ENCODE peak calls at places on chromosomes 3 and 15, in six cellular contexts. One of them, this sample, is unnamed.

GRCh38 chr3:67461667-67462142 is 192.7 kb downstream of the SUCLG2 start:
- DNase-seq in right atrium auricular region: no peak
- DNase-seq in retinal pigment epithelial cell: no peak
- DNase-seq in fibroblast of lung: peak
- DNase-seq in heart left ventricle: no peak
- DNase-seq in lower lobe of right lung: no peak
- DNase-seq in this sample: no peak

GRCh38 chr3:9064853-9065252 is 101.6 kb upstream of the RAD18 start:
- DNase-seq in heart left ventricle: peak
- DNase-seq in right atrium auricular region: no peak
- DNase-seq in fibroblast of lung: no peak
- DNase-seq in retinal pigment epithelial cell: no peak
- DNase-seq in lower lobe of right lung: no peak
- DNase-seq in this sample: no peak

GRCh38 chr3:108410531-108410984 is 99.8 kb downstream of the MYH15 start:
- DNase-seq in right atrium auricular region: no peak
- DNase-seq in lower lobe of right lung: peak
- DNase-seq in fibroblast of lung: no peak
- DNase-seq in heart left ventricle: no peak
- DNase-seq in retinal pigment epithelial cell: no peak
- DNase-seq in this sample: no peak

GRCh38 chr3:126083138-126083445 is 832 bp downstream of the SLC41A3 start:
- DNase-seq in heart left ventricle: no peak
- DNase-seq in right atrium auricular region: no peak
- DNase-seq in fibroblast of lung: no peak
- DNase-seq in lower lobe of right lung: no peak
- DNase-seq in retinal pigment epithelial cell: no peak
- DNase-seq in this sample: no peak

GRCh38 chr3:118101891-118102290 is 932.8 kb downstream of the IGSF11 start:
- DNase-seq in fibroblast of lung: no peak
- DNase-seq in heart left ventricle: no peak
- DNase-seq in lower lobe of right lung: no peak
- DNase-seq in right atrium auricular region: no peak
- DNase-seq in retinal pigment epithelial cell: no peak
- DNase-seq in this sample: no peak

GRCh38 chr3:55128201-55128870 is 200.5 kb upstream of the LRTM1 start:
- DNase-seq in lower lobe of right lung: no peak
- DNase-seq in right atrium auricular region: no peak
- DNase-seq in heart left ventricle: no peak
- DNase-seq in fibroblast of lung: peak
- DNase-seq in retinal pigment epithelial cell: peak
- DNase-seq in this sample: no peak

GRCh38 chr3:18233987-18234716 is 191.0 kb downstream of the SATB1 start:
- DNase-seq in retinal pigment epithelial cell: no peak
- DNase-seq in heart left ventricle: no peak
- DNase-seq in right atrium auricular region: no peak
- DNase-seq in lower lobe of right lung: no peak
- DNase-seq in fibroblast of lung: no peak
- DNase-seq in this sample: no peak

GRCh38 chr15:80015156-80015555 is 44.2 kb upstream of the BCL2A1 start:
- DNase-seq in fibroblast of lung: no peak
- DNase-seq in retinal pigment epithelial cell: no peak
- DNase-seq in right atrium auricular region: no peak
- DNase-seq in heart left ventricle: no peak
- DNase-seq in lower lobe of right lung: no peak
- DNase-seq in this sample: peak

GRCh38 chr3:16723994-16724393 is 118.8 kb upstream of the DAZL start:
- DNase-seq in right atrium auricular region: no peak
- DNase-seq in fibroblast of lung: no peak
- DNase-seq in lower lobe of right lung: no peak
- DNase-seq in heart left ventricle: no peak
- DNase-seq in retinal pigment epithelial cell: peak
- DNase-seq in this sample: no peak

GRCh38 chr3:187737401-187738088 is 7.7 kb downstream of the BCL6 start:
- DNase-seq in retinal pigment epithelial cell: no peak
- DNase-seq in fibroblast of lung: peak
- DNase-seq in lower lobe of right lung: peak
- DNase-seq in heart left ventricle: peak
- DNase-seq in right atrium auricular region: peak
- DNase-seq in this sample: peak
- TF ChIP-seq CTCF in retinal pigment epithelial cell: no peak
- TF ChIP-seq CTCF in fibroblast of lung: no peak
- TF ChIP-seq CTCF in lower lobe of right lung: no peak
- TF ChIP-seq CTCF in heart left ventricle: no peak
- TF ChIP-seq CTCF in right atrium auricular region: no peak
- TF ChIP-seq CTCF in this sample: no peak

GRCh38 chr3:58432905-58433304 is 727 bp downstream of the PDHB start:
- DNase-seq in retinal pigment epithelial cell: no peak
- DNase-seq in right atrium auricular region: no peak
- DNase-seq in heart left ventricle: no peak
- DNase-seq in fibroblast of lung: no peak
- DNase-seq in lower lobe of right lung: no peak
- DNase-seq in this sample: no peak

GRCh38 chr3:58427661-58428361 is 5.8 kb downstream of the PDHB start:
- DNase-seq in fibroblast of lung: no peak
- DNase-seq in lower lobe of right lung: no peak
- DNase-seq in retinal pigment epithelial cell: no peak
- DNase-seq in right atrium auricular region: no peak
- DNase-seq in heart left ventricle: no peak
- DNase-seq in this sample: no peak

GRCh38 chr3:58433400-58434169 is at the start of gene PDHB:
- DNase-seq in fibroblast of lung: peak
- DNase-seq in heart left ventricle: peak
- DNase-seq in lower lobe of right lung: peak
- DNase-seq in right atrium auricular region: peak
- DNase-seq in retinal pigment epithelial cell: peak
- DNase-seq in this sample: peak

GRCh38 chr3:58425782-58426181 is 7.8 kb downstream of the PDHB start:
- DNase-seq in heart left ventricle: no peak
- DNase-seq in right atrium auricular region: no peak
- DNase-seq in lower lobe of right lung: no peak
- DNase-seq in retinal pigment epithelial cell: no peak
- DNase-seq in fibroblast of lung: no peak
- DNase-seq in this sample: no peak

GRCh38 chr3:58429657-58430056 is 4.0 kb downstream of the PDHB start:
- DNase-seq in fibroblast of lung: no peak
- DNase-seq in heart left ventricle: no peak
- DNase-seq in retinal pigment epithelial cell: no peak
- DNase-seq in right atrium auricular region: no peak
- DNase-seq in lower lobe of right lung: no peak
- DNase-seq in this sample: no peak
- TF ChIP-seq CTCF in fibroblast of lung: no peak
- TF ChIP-seq CTCF in heart left ventricle: no peak
- TF ChIP-seq CTCF in retinal pigment epithelial cell: no peak
- TF ChIP-seq CTCF in right atrium auricular region: no peak
- TF ChIP-seq CTCF in lower lobe of right lung: no peak
- TF ChIP-seq CTCF in this sample: no peak

DNA sequence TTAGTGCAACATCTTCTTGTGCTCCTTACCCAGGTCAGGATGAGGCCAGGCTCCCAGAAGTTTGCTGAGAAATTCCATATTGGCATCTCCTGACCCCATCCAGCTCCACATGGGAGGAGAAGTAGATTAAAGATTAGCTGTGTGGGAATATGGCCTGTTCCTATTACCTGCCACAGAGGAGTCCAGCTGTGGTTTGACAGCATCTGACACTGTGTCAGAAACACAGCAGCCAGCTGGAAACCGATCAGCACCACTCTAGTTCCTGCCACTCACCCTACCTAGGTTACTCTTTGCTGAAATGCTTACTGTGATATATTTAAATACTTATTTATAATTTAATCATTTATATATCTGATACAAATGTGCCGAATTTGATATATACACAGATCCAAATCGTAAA is 260.3 kb downstream of the FEZF2 start:
- DNase-seq in retinal pigment epithelial cell: no peak
- DNase-seq in heart left ventricle: no peak
- DNase-seq in fibroblast of lung: no peak
- DNase-seq in right atrium auricular region: no peak
- DNase-seq in lower lobe of right lung: no peak
- DNase-seq in this sample: no peak
- TF ChIP-seq CTCF in retinal pigment epithelial cell: no peak
- TF ChIP-seq CTCF in heart left ventricle: no peak
- TF ChIP-seq CTCF in fibroblast of lung: no peak
- TF ChIP-seq CTCF in right atrium auricular region: no peak
- TF ChIP-seq CTCF in lower lobe of right lung: no peak
- TF ChIP-seq CTCF in this sample: no peak

GRCh38 chr15:32649336-32649735 is 7.8 kb downstream of the SCG5 start:
- DNase-seq in heart left ventricle: no peak
- DNase-seq in retinal pigment epithelial cell: no peak
- DNase-seq in fibroblast of lung: peak
- DNase-seq in lower lobe of right lung: no peak
- DNase-seq in right atrium auricular region: no peak
- DNase-seq in this sample: no peak
- TF ChIP-seq CTCF in heart left ventricle: no peak
- TF ChIP-seq CTCF in retinal pigment epithelial cell: peak
- TF ChIP-seq CTCF in fibroblast of lung: peak
- TF ChIP-seq CTCF in lower lobe of right lung: no peak
- TF ChIP-seq CTCF in right atrium auricular region: no peak
- TF ChIP-seq CTCF in this sample: no peak

DNA sequence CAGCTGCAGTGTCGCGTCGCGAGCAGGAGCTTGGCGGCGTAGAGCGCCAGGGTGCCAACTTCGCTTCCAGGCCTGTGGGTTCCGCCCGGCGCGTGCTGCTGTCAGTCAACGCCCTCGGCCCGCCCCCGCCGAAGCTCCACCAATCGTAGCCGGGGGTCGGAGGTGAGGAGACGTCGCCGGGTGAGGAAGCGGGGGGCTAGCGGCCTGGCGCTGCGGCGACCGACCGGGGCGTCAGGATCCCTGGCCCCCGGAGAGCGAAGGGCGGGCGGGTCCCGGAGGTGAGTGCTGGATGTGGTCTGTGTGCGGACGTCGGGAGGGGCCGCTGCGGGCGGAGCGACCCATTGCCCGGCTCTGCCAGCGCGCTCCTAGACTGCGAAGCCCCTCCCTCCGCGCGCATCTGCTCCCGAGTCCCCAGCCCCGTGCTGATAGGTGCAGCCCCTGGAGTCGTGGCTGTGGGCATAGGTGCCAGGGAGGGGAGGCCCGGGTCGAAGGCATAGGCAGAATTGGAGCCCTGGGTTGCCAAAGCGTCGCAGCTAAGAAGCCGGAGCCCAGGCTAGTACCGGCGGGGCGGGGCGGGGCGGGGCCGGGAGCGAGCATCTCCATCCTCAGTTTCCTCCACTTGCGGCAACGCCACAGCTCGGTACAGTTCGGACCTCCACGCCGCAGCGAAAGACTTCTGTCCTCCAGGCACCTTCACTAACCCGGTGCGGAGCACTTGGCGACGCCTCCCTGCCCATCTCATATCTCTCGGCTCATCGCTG is at the start of gene NXPE3:
- DNase-seq in heart left ventricle: peak
- DNase-seq in retinal pigment epithelial cell: peak
- DNase-seq in right atrium auricular region: peak
- DNase-seq in lower lobe of right lung: peak
- DNase-seq in fibroblast of lung: peak
- DNase-seq in this sample: peak
- TF ChIP-seq CTCF in heart left ventricle: no peak
- TF ChIP-seq CTCF in retinal pigment epithelial cell: no peak
- TF ChIP-seq CTCF in right atrium auricular region: no peak
- TF ChIP-seq CTCF in lower lobe of right lung: no peak
- TF ChIP-seq CTCF in fibroblast of lung: no peak
- TF ChIP-seq CTCF in this sample: no peak

DNA sequence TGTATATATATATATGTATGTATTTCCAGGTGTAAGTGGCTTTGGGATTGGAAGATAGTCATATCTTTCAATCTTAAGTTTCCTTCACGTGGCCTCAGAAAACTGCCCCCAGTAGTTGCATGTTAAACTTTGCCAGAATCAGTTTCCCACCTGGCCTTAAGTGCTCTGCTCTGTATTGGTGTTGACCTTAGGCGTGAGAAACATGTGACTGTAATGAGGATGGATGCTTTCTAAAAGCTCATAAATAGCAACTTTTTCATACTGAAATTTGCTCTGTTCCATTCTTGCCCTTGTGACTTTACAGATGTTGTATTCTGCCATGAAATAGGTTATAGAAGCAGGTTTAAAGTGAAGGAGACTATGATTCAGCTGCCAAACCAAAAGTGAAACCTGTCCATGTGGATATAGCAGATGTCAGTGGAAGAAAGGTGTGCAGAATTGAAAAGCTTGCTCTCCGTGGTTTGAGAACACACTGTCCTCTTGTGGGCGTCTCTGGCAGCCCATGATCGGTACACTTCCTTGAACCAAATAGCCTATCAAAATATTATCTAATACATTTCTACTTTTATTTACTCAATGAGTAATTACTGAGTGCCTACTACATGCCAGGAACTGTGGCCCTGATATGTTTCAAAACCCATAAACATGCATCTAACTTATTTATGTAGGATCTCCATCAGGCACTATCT is 15.8 kb downstream of the SCG5 start:
- DNase-seq in retinal pigment epithelial cell: no peak
- DNase-seq in right atrium auricular region: no peak
- DNase-seq in heart left ventricle: no peak
- DNase-seq in lower lobe of right lung: no peak
- DNase-seq in fibroblast of lung: no peak
- DNase-seq in this sample: no peak
- TF ChIP-seq CTCF in retinal pigment epithelial cell: no peak
- TF ChIP-seq CTCF in right atrium auricular region: no peak
- TF ChIP-seq CTCF in heart left ventricle: no peak
- TF ChIP-seq CTCF in lower lobe of right lung: no peak
- TF ChIP-seq CTCF in fibroblast of lung: peak
- TF ChIP-seq CTCF in this sample: no peak

GRCh38 chr3:33269385-33269784 is 7.9 kb upstream of the FBXL2 start:
- DNase-seq in right atrium auricular region: no peak
- DNase-seq in fibroblast of lung: no peak
- DNase-seq in lower lobe of right lung: no peak
- DNase-seq in retinal pigment epithelial cell: no peak
- DNase-seq in heart left ventricle: no peak
- DNase-seq in this sample: no peak
- TF ChIP-seq CTCF in right atrium auricular region: no peak
- TF ChIP-seq CTCF in fibroblast of lung: no peak
- TF ChIP-seq CTCF in lower lobe of right lung: no peak
- TF ChIP-seq CTCF in retinal pigment epithelial cell: no peak
- TF ChIP-seq CTCF in heart left ventricle: no peak
- TF ChIP-seq CTCF in this sample: no peak

This sample was measured in suprapubic skin.